ENCODE peak calls at places on chromosomes 12 and 14, in nine cellular contexts. C is H9; B is stomach; M is left ventricle myocardium inferior; S is prostate gland; R is CD8-positive, alpha-beta T cell; Z is cardiac muscle cell; Y is A549; L is HCT116. A is an unnamed sample.
A peak's percentile ranks its signal among the peaks of the same experiment; 100 is the strongest.

GRCh38 chr14:67517083-67517482 is 16.0 kb upstream of the PLEKHH1 start:
- DNase-seq in C (peak; percentile 55), B (peak; percentile 56), M (peak; percentile 36), S (peak; percentile 52), R (no peak), Z (peak; percentile 34), Y (no peak), L (no peak), A (no peak)

GRCh38 chr14:94392510-94392935 is 4.1 kb upstream of the SERPINA1 start:
- DNase-seq in C (no peak), B (no peak), M (no peak), S (no peak), R (no peak), Z (no peak), Y (no peak), L (no peak), A (no peak)

GRCh38 chr14:33249361-33249760 is 310.7 kb downstream of the NPAS3 start:
- DNase-seq in C (no peak), B (no peak), M (no peak), S (no peak), R (no peak), Z (no peak), Y (no peak), L (no peak), A (no peak)

GRCh38 chr14:69039287-69039628 is 60.2 kb upstream of the ACTN1 start:
- DNase-seq in C (no peak), B (no peak), M (no peak), S (no peak), R (no peak), Z (no peak), Y (peak; percentile 44), L (peak; percentile 44), A (no peak)

GRCh38 chr12:107356937-107357295 is 263.6 kb upstream of the CRY1 start:
- DNase-seq in C (no peak), B (no peak), M (no peak), S (no peak), R (no peak), Z (no peak), Y (no peak), L (no peak), A (no peak)

GRCh38 chr12:124392271-124392990 is 97.5 kb downstream of the RFLNA start:
- DNase-seq in C (peak; percentile 84), B (no peak), M (no peak), S (no peak), R (no peak), Z (peak; percentile 24), Y (peak; percentile 90), L (peak; percentile 55), A (no peak)

GRCh38 chr12:57236925-57237652 is 7.6 kb downstream of the SHMT2 start:
- DNase-seq in C (peak; percentile 44), B (no peak), M (peak; percentile 74), S (no peak), R (no peak), Z (no peak), Y (no peak), L (no peak), A (no peak)

GRCh38 chr14:64045091-64045490 is 192.3 kb downstream of the SYNE2 start:
- DNase-seq in C (no peak), B (no peak), M (no peak), S (no peak), R (no peak), Z (no peak), Y (no peak), L (no peak), A (no peak)

DNA sequence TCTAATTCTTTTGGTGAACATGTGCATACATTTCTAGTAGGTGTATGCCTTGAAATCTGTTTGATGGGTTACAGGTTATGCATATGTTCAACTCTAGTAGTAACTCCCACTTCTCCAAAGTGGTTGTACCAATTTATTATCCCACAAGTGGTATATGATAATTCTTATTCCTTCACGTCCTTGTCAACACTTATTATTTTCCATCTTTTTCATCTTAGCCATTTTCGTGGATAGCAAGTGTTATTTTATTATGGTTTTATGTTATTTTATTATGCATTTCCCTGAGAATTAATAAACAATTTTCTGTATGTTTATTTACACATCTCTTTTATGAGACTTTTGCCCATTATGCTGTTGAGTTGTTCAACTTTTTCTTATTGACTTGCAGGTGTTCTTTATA is 11.2 kb upstream of the AMIGO2 start:
- DNase-seq in C (no peak), B (no peak), M (no peak), S (no peak), R (no peak), Z (no peak), Y (no peak), L (no peak), A (no peak)
- H3K4me1 ChIP-seq in C (no peaks in the 10 kb centered on the region), B (no peaks in the 10 kb centered on the region), M (peaks cover 28% of the 10 kb centered on the region), S (no peaks in the 10 kb centered on the region), R (peaks cover 27% of the 10 kb centered on the region), Z (no peaks in the 10 kb centered on the region), Y (peaks cover 68% of the 10 kb centered on the region), L (peaks cover 2% of the 10 kb centered on the region), A (peaks cover 11% of the 10 kb centered on the region)

GRCh38 chr14:88185843-88186242 is 137.2 kb downstream of the KCNK10 start:
- DNase-seq in C (no peak), B (no peak), M (no peak), S (no peak), R (no peak), Z (no peak), Y (no peak), L (no peak), A (no peak)

GRCh38 chr14:88184956-88185355 is 138.1 kb downstream of the KCNK10 start:
- DNase-seq in C (no peak), B (no peak), M (no peak), S (no peak), R (no peak), Z (no peak), Y (no peak), L (no peak), A (no peak)

GRCh38 chr14:88189840-88190191 is 133.3 kb downstream of the KCNK10 start:
- DNase-seq in C (no peak), B (no peak), M (no peak), S (no peak), R (no peak), Z (no peak), Y (no peak), L (no peak), A (no peak)

GRCh38 chr14:88191605-88192004 is 131.5 kb downstream of the KCNK10 start:
- DNase-seq in C (peak; percentile 39), B (no peak), M (no peak), S (no peak), R (no peak), Z (no peak), Y (no peak), L (no peak), A (no peak)

DNA sequence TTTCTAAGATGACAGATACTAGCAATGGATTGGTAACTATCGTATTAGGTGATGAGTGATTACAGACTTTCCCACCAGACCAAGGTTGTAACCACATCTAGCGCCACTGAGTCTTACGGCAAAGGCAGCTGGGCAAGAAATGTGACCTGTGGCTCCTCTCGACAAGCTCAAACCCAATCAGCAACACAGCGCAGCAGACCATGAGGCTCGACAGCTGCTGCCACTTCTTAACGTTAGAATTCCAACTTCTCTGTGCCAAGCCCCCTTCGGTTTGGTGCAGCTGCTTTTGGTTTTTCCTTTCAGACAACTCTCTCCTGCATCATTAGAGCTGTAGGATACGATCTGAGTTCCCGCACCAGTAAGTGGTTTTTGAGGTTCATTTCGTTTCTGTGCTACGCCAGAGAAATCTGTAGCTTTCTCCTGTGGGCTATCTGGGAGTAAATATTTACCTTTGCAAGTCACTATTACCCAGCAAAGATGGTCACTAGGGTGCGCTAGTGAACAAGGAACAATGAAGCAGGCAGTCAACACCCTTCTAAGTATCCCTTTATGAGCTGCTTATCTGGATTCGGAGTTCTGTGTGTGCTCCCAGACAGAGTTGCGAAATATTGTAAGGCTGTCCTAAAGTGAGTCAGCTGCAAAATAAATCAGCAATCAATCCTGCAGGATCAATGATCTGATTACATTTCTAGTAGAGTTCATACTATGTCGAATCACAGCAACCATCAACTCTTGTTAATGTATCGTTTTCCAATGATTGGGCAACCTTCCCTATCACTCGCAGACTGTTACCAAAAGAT is 133.8 kb downstream of the KCNK10 start:
- DNase-seq in C (peak; percentile 80), B (peak; percentile 88), M (no peak), S (peak; percentile 87), R (peak; percentile 20), Z (peak; percentile 82), Y (peak; percentile 67), L (peak; percentile 67), A (no peak)
- TF ChIP-seq CTCF in C (peak; percentile 81), B (no peak), M (peak; percentile 74), S (no peak), R (peak; percentile 21), Z (peak; percentile 80), Y (peak; percentile 74), L (peak; percentile 55), A (peak; percentile 66)

GRCh38 chr14:51730674-51731073 is 79.0 kb downstream of the FRMD6 start:
- DNase-seq in C (no peak), B (no peak), M (no peak), S (no peak), R (no peak), Z (no peak), Y (no peak), L (no peak), A (no peak)

GRCh38 chr14:51733147-51733546 is 81.4 kb downstream of the FRMD6 start:
- DNase-seq in C (no peak), B (no peak), M (no peak), S (no peak), R (no peak), Z (no peak), Y (no peak), L (no peak), A (no peak)

GRCh38 chr14:51732494-51733080 is 80.9 kb downstream of the FRMD6 start:
- DNase-seq in C (no peak), B (no peak), M (no peak), S (no peak), R (no peak), Z (no peak), Y (no peak), L (no peak), A (no peak)

GRCh38 chr14:51738754-51739153 is 87.0 kb downstream of the FRMD6 start:
- DNase-seq in C (peak; percentile 80), B (no peak), M (no peak), S (no peak), R (no peak), Z (no peak), Y (peak; percentile 31), L (peak; percentile 3), A (no peak)

DNA sequence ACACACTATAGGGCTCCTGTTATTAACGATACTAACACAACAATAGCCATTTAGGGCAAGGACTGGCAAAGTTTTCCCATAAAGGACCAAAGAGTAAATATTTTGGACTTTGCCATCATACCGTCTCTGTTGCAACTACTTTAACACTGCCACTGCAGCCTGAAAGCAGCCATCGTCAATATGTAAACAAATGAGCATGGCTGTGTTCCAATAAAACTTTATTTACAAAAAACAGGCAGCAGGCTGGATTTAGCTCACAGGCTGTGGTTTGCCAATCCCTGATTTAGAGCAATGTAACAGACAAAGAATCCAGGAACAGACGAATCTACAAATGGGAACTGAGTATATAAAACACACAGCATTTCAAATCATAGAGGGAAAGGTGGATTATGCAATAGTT is 84.1 kb downstream of the FRMD6 start:
- DNase-seq in C (no peak), B (no peak), M (no peak), S (no peak), R (no peak), Z (no peak), Y (no peak), L (no peak), A (no peak)
- H3K27ac ChIP-seq in C (no peak overlapping the region), B (no peak overlapping the region), M (no peak overlapping the region), S (no peak overlapping the region), R (no peak overlapping the region), Z (no peak overlapping the region), Y (no peak overlapping the region), L (no peak overlapping the region), A (no peak overlapping the region)

GRCh38 chr12:72723732-72724131 is 451.6 kb downstream of the TRHDE start:
- DNase-seq in C (no peak), B (no peak), M (no peak), S (no peak), R (no peak), Z (no peak), Y (no peak), L (no peak), A (no peak)

GRCh38 chr12:72729451-72730010 is 457.4 kb downstream of the TRHDE start:
- DNase-seq in C (no peak), B (no peak), M (no peak), S (no peak), R (no peak), Z (no peak), Y (no peak), L (no peak), A (no peak)
- H3K4me1 ChIP-seq in C (no peaks in the 10 kb centered on the region), B (no peaks in the 10 kb centered on the region), M (no peaks in the 10 kb centered on the region), S (no peaks in the 10 kb centered on the region), R (no peaks in the 10 kb centered on the region), Z (no peaks in the 10 kb centered on the region), Y (no peaks in the 10 kb centered on the region), L (no peaks in the 10 kb centered on the region), A (no peaks in the 10 kb centered on the region)